ENCODE peak calls at places on chromosomes 4 and X, in four cellular contexts. One of them, this sample, is unnamed.
A peak's percentile ranks its signal among the peaks of the same experiment; 100 is the strongest.

GRCh38 chr4:77695769-77696168 is 90.1 kb downstream of the CXCL13 start:
- DNase-seq in Calu3: peak; percentile 19
- DNase-seq in CD4-positive, alpha-beta T cell: no peak
- DNase-seq in OCI-LY7: no peak
- DNase-seq in this sample: no peak

GRCh38 chr4:17166954-17167353 is 268.5 kb upstream of the LDB2 start:
- DNase-seq in CD4-positive, alpha-beta T cell: no peak
- DNase-seq in Calu3: no peak
- DNase-seq in OCI-LY7: no peak
- DNase-seq in this sample: no peak

GRCh38 chr4:155952546-155952945 is 1.1 kb downstream of the CTSO start:
- DNase-seq in CD4-positive, alpha-beta T cell: no peak
- DNase-seq in Calu3: no peak
- DNase-seq in OCI-LY7: no peak
- DNase-seq in this sample: no peak

GRCh38 chr4:168584321-168584771 is 87.5 kb downstream of the PALLD start:
- DNase-seq in CD4-positive, alpha-beta T cell: no peak
- DNase-seq in OCI-LY7: no peak
- DNase-seq in Calu3: no peak
- DNase-seq in this sample: no peak

GRCh38 chr4:4764506-4764905 is 95.0 kb upstream of the MSX1 start:
- DNase-seq in OCI-LY7: no peak
- DNase-seq in Calu3: no peak
- DNase-seq in CD4-positive, alpha-beta T cell: no peak
- DNase-seq in this sample: no peak

GRCh38 chr4:4859010-4859798 is at the start of gene MSX1:
- DNase-seq in OCI-LY7: peak; percentile 5
- DNase-seq in CD4-positive, alpha-beta T cell: no peak
- DNase-seq in Calu3: peak; percentile 80
- DNase-seq in this sample: peak; percentile 71

GRCh38 chrX:9355739-9356138 is 109.1 kb upstream of the TBL1X start:
- DNase-seq in OCI-LY7: no peak
- DNase-seq in CD4-positive, alpha-beta T cell: no peak
- DNase-seq in Calu3: no peak
- DNase-seq in this sample: no peak

GRCh38 chr4:11424000-11424399 is 4.7 kb downstream of the HS3ST1 start:
- DNase-seq in Calu3: peak; percentile 40
- DNase-seq in CD4-positive, alpha-beta T cell: no peak
- DNase-seq in OCI-LY7: peak; percentile 45
- DNase-seq in this sample: peak; percentile 35

GRCh38 chr4:6619116-6619465 is 21.4 kb upstream of the MRFAP1 start:
- DNase-seq in CD4-positive, alpha-beta T cell: no peak
- DNase-seq in Calu3: no peak
- DNase-seq in OCI-LY7: no peak
- DNase-seq in this sample: no peak

GRCh38 chr4:149553959-149554520 is 261.6 kb downstream of the IQCM start:
- DNase-seq in OCI-LY7: no peak
- DNase-seq in CD4-positive, alpha-beta T cell: no peak
- DNase-seq in Calu3: no peak
- DNase-seq in this sample: no peak

GRCh38 chrX:21847342-21847741 is 7.9 kb downstream of the MBTPS2 start:
- DNase-seq in CD4-positive, alpha-beta T cell: no peak
- DNase-seq in OCI-LY7: no peak
- DNase-seq in Calu3: no peak
- DNase-seq in this sample: no peak

GRCh38 chrX:136028383-136028984 is 43.2 kb downstream of the SLC9A6 start:
- DNase-seq in OCI-LY7: peak; percentile 43
- DNase-seq in Calu3: peak; percentile 2
- DNase-seq in CD4-positive, alpha-beta T cell: no peak
- DNase-seq in this sample: no peak

GRCh38 chrX:123188081-123188480 is 4.0 kb downstream of the GRIA3 start:
- DNase-seq in OCI-LY7: no peak
- DNase-seq in Calu3: no peak
- DNase-seq in CD4-positive, alpha-beta T cell: no peak
- DNase-seq in this sample: no peak

GRCh38 chr4:1727117-1728031 is 6.1 kb downstream of the TACC3 start:
- DNase-seq in CD4-positive, alpha-beta T cell: no peak
- DNase-seq in OCI-LY7: no peak
- DNase-seq in Calu3: peak; percentile 87
- DNase-seq in this sample: no peak

GRCh38 chr4:159010563-159011260 is 92.2 kb upstream of the RAPGEF2 start:
- DNase-seq in OCI-LY7: no peak
- DNase-seq in CD4-positive, alpha-beta T cell: no peak
- DNase-seq in Calu3: no peak
- DNase-seq in this sample: no peak

GRCh38 chrX:93420635-93421034 is 252.7 kb downstream of the NAP1L3 start:
- DNase-seq in Calu3: no peak
- DNase-seq in CD4-positive, alpha-beta T cell: no peak
- DNase-seq in OCI-LY7: no peak
- DNase-seq in this sample: no peak

GRCh38 chrX:93419642-93420041 is 253.7 kb downstream of the NAP1L3 start:
- DNase-seq in CD4-positive, alpha-beta T cell: no peak
- DNase-seq in OCI-LY7: no peak
- DNase-seq in Calu3: no peak
- DNase-seq in this sample: no peak

GRCh38 chrX:93428497-93428896 is 244.9 kb downstream of the NAP1L3 start:
- DNase-seq in Calu3: no peak
- DNase-seq in OCI-LY7: no peak
- DNase-seq in CD4-positive, alpha-beta T cell: no peak
- DNase-seq in this sample: no peak

GRCh38 chrX:93420090-93420489 is 253.3 kb downstream of the NAP1L3 start:
- DNase-seq in Calu3: no peak
- DNase-seq in OCI-LY7: no peak
- DNase-seq in CD4-positive, alpha-beta T cell: no peak
- DNase-seq in this sample: no peak

DNA sequence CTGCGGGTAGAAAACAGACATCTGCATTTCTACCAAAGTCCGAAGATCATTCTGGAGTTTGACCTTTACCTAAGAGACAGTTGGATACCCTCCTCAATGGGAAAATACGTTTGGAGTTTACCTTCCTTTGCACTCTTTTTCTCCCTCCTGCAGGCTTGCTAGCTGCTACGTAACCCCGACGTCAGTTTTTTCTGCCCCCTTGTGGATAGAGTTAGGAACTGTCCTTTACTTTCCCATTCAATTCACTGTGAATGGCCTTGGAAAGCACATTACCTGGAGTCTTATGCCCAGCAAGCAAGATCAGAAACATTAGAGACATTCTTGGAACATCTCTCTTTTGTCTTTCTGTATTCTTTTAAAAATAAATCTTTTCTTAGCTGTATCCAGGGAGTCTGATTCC is 250.7 kb downstream of the NAP1L3 start:
- DNase-seq in OCI-LY7: peak; percentile 1
- DNase-seq in Calu3: no peak
- DNase-seq in CD4-positive, alpha-beta T cell: no peak
- DNase-seq in this sample: no peak
- TF ChIP-seq CTCF in OCI-LY7: peak; percentile 63
- TF ChIP-seq CTCF in Calu3: no peak
- TF ChIP-seq CTCF in CD4-positive, alpha-beta T cell: no peak
- TF ChIP-seq CTCF in this sample: no peak

DNA sequence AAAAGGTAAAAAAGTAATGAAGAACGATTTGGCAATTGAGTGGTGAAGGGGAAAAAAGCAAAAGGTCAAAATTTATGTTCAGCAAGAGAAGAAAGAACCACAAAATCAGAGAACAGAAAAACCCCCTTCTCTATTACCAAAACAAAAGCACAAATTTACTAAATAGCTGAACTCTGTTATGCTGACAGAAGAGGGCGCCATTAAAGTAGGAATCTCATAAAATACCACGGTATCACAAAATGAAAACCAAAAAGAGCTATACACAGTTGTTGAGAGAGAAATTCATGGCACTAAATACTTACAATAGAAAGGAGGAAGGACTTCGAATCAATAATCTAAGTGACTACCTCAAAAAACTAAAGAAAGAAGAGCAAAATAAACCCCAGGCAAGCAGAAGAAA is 69.6 kb upstream of the CXorf66 start:
- DNase-seq in OCI-LY7: peak; percentile 0
- DNase-seq in Calu3: no peak
- DNase-seq in CD4-positive, alpha-beta T cell: no peak
- DNase-seq in this sample: no peak
- TF ChIP-seq CTCF in OCI-LY7: peak; percentile 58
- TF ChIP-seq CTCF in Calu3: no peak
- TF ChIP-seq CTCF in CD4-positive, alpha-beta T cell: no peak
- TF ChIP-seq CTCF in this sample: no peak

DNA sequence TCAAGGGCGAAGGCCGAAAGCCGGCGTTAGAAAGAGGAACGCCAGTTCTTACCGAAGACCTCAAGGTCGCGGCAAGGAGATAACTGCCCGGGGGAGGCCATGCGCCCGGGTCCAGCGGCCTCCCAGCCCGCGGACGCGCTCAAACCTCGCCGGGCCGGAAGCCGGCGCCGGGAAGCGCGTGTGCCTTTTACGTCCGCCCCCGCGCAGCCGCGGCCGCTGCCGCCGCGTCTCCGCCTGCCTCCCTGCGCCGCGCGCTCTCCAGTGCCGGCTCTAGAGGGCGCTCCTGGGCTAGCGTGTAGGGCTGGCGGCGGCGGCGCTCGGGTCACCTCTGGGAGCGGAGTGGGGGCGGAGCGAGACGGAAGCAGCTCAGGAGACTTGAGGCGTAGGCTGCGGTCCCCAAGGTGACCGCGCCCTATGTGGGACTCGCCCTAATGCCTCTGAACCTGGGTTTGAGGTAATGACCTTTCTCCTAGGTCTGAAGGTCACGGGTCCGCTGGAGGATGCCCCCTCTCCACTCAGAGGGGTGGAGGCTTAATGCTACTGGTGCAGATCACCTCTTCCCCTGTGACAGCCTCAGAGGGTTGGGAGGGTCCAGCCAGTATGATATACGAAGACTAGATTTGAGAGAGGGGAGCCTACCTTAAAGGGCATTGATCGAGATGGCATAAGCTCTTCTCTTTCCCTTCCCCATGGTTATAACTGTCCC is 839 bp downstream of the SLC25A5 start:
- DNase-seq in Calu3: peak; percentile 93
- DNase-seq in CD4-positive, alpha-beta T cell: peak; percentile 83
- DNase-seq in OCI-LY7: peak; percentile 87
- DNase-seq in this sample: peak; percentile 92
- TF ChIP-seq CTCF in Calu3: peak; percentile 66
- TF ChIP-seq CTCF in CD4-positive, alpha-beta T cell: peak; percentile 70
- TF ChIP-seq CTCF in OCI-LY7: peak; percentile 73
- TF ChIP-seq CTCF in this sample: peak; percentile 65

DNA sequence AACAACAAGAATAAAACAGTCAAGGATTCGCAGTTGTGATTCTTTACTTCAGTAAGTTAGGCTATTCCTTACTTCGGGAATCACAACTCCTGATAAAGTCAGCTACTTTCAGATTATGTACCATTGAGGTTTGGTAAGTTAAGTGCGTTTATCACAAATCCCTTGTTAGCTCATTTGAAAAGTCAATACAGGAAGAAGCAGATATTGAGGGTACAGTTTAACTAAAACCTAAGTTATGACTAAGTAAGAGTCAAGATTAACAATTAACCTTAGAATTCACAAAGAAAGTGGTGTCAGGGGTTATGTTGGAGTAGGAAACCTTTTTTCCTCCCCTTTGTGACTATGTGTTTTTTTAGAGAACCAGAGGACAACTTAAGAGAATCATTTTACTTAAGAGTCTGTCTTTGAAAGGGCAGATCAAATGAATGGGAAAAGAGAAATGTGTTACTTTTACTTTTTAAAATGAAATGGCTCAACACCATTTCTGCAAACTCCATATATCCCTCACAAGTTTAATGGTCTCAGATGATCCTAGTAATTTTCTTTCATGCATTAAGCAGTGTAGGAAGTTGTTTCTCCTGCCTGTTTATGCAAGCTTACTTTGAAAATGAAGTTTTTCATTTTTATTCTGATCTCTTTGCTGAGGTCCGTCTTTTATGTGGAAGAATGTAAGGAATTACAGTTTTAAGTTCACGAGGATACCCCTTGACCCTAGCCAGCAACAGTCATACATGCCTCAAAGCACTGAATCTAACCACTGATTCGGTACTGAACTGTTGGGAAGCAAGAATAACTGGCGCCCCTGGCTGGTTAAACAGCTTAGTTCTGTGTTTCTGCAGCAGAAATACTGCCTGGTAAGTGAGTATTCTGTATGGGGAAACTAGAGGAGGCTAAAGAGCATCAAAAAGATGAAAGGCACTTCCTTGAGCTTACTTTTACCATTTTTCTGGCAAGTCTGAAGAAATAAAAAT is 211.7 kb downstream of the SLC4A4 start:
- DNase-seq in CD4-positive, alpha-beta T cell: no peak
- DNase-seq in Calu3: peak; percentile 18
- DNase-seq in OCI-LY7: no peak
- DNase-seq in this sample: no peak
- TF ChIP-seq CTCF in CD4-positive, alpha-beta T cell: no peak
- TF ChIP-seq CTCF in Calu3: no peak
- TF ChIP-seq CTCF in OCI-LY7: no peak
- TF ChIP-seq CTCF in this sample: no peak

GRCh38 chrX:11395859-11396258 is 102.6 kb downstream of the AMELX start:
- DNase-seq in OCI-LY7: no peak
- DNase-seq in CD4-positive, alpha-beta T cell: no peak
- DNase-seq in Calu3: no peak
- DNase-seq in this sample: no peak
- TF ChIP-seq CTCF in OCI-LY7: no peak
- TF ChIP-seq CTCF in CD4-positive, alpha-beta T cell: no peak
- TF ChIP-seq CTCF in Calu3: no peak
- TF ChIP-seq CTCF in this sample: no peak